ENCODE peak calls at places on chromosomes 5 and 9, in five cellular contexts. F, M, X, K and B are unnamed samples.
A peak's percentile ranks its signal among the peaks of the same experiment; 100 is the strongest.

GRCh38 chr5:139601429-139601828 is 40.3 kb downstream of the UBE2D2 start:
- DNase-seq in F (no peak), M (no peak), X (no peak), K (no peak), B (no peak)

GRCh38 chr5:117623042-117623815 is 1048.6 kb upstream of the SEMA6A start:
- DNase-seq in F (no peak), M (no peak), X (no peak), K (no peak), B (no peak)

GRCh38 chr9:3498691-3499090 is 27.1 kb downstream of the RFX3 start:
- DNase-seq in F (no peak), M (no peak), X (no peak), K (no peak), B (no peak)

GRCh38 chr9:76586555-76587314 is 127.8 kb downstream of the GCNT1 start:
- DNase-seq in F (no peak), M (no peak), X (no peak), K (no peak), B (no peak)

GRCh38 chr5:82353522-82353921 is 75.4 kb upstream of the RPS23 start:
- DNase-seq in F (no peak), M (no peak), X (no peak), K (no peak), B (no peak)

GRCh38 chr5:176836811-176837706 is 26.7 kb downstream of the UNC5A start:
- DNase-seq in F (no peak), M (no peak), X (no peak), K (no peak), B (no peak)

GRCh38 chr5:1368236-1368635 is 23.3 kb upstream of the CLPTM1L start:
- DNase-seq in F (no peak), M (no peak), X (no peak), K (no peak), B (no peak)

GRCh38 chr5:40834391-40834848 is 602 bp downstream of the RPL37 start:
- DNase-seq in F (no peak), M (peak; percentile 59), X (no peak), K (peak; percentile 54), B (peak; percentile 42)

GRCh38 chr9:94681508-94681907 is 42.2 kb upstream of the FBP1 start:
- DNase-seq in F (peak; percentile 73), M (peak; percentile 72), X (peak; percentile 17), K (peak; percentile 69), B (peak; percentile 86)

GRCh38 chr5:126961702-126962101 is 68.7 kb downstream of the MARCHF3 start:
- DNase-seq in F (no peak), M (no peak), X (no peak), K (peak; percentile 33), B (no peak)

GRCh38 chr5:125222597-125223240 is 476.3 kb upstream of the ZNF608 start:
- DNase-seq in F (no peak), M (no peak), X (no peak), K (no peak), B (no peak)

GRCh38 chr9:133754187-133754586 is 16.0 kb upstream of the SARDH start:
- DNase-seq in F (no peak), M (no peak), X (no peak), K (no peak), B (no peak)

GRCh38 chr9:96209407-96210031 is 92.5 kb downstream of the HSD17B3 start:
- DNase-seq in F (no peak), M (no peak), X (no peak), K (no peak), B (no peak)

GRCh38 chr9:88791105-88791805 is 200.0 kb upstream of the S1PR3 start:
- DNase-seq in F (no peak), M (no peak), X (no peak), K (peak; percentile 36), B (no peak)

GRCh38 chr5:108905818-108906217 is 158.1 kb downstream of the FER start:
- DNase-seq in F (no peak), M (no peak), X (no peak), K (no peak), B (no peak)

GRCh38 chr9:21607576-21607975 is 125.5 kb upstream of the IFNE start:
- DNase-seq in F (no peak), M (no peak), X (no peak), K (no peak), B (no peak)

GRCh38 chr5:172005708-172006377 is 595 bp downstream of the FBXW11 start:
- DNase-seq in F (peak; percentile 16), M (peak; percentile 43), X (no peak), K (peak; percentile 40), B (peak; percentile 25)

GRCh38 chr5:73135429-73136276 is 15.3 kb downstream of the TMEM171 start:
- DNase-seq in F (peak; percentile 18), M (peak; percentile 43), X (no peak), K (peak; percentile 48), B (peak; percentile 41)

GRCh38 chr5:144377207-144377606 is 206.5 kb downstream of the KCTD16 start:
- DNase-seq in F (no peak), M (no peak), X (no peak), K (no peak), B (no peak)

GRCh38 chr5:45793638-45794532 is 97.7 kb upstream of the HCN1 start:
- DNase-seq in F (no peak), M (no peak), X (peak; percentile 88), K (peak; percentile 12), B (no peak)

GRCh38 chr9:136045595-136046554 is 49.2 kb downstream of the NACC2 start:
- DNase-seq in F (no peak), M (no peak), X (no peak), K (peak; percentile 99), B (no peak)

GRCh38 chr5:13508559-13508958 is 435.9 kb downstream of the DNAH5 start:
- DNase-seq in F (no peak), M (no peak), X (no peak), K (no peak), B (no peak)

GRCh38 chr5:81779125-81779934 is 28.4 kb upstream of the SSBP2 start:
- DNase-seq in F (no peak), M (peak; percentile 46), X (peak; percentile 23), K (peak; percentile 68), B (no peak)

GRCh38 chr9:34119713-34120112 is 6.8 kb downstream of the DCAF12 start:
- DNase-seq in F (no peak), M (no peak), X (no peak), K (no peak), B (no peak)

GRCh38 chr5:118818604-118819003 is 169.7 kb downstream of the DTWD2 start:
- DNase-seq in F (no peak), M (no peak), X (no peak), K (no peak), B (no peak)

GRCh38 chr5:72402959-72403628 is 82.9 kb downstream of the PTCD2 start:
- DNase-seq in F (no peak), M (no peak), X (no peak), K (peak; percentile 44), B (no peak)

GRCh38 chr9:97560851-97561250 is 59.4 kb downstream of the TMOD1 start:
- DNase-seq in F (no peak), M (no peak), X (no peak), K (no peak), B (no peak)

GRCh38 chr5:26569241-26569928 is 469.0 kb downstream of the CDH9 start:
- DNase-seq in F (no peak), M (no peak), X (no peak), K (no peak), B (no peak)

GRCh38 chr9:130368631-130369103 is 76.1 kb upstream of the ASS1 start:
- DNase-seq in F (no peak), M (peak; percentile 36), X (no peak), K (peak; percentile 64), B (no peak)

GRCh38 chr9:94173632-94174031 is 85.5 kb upstream of the ZNF169 start:
- DNase-seq in F (no peak), M (no peak), X (no peak), K (no peak), B (no peak)

GRCh38 chr9:133369419-133369818 is 6.4 kb downstream of the SURF4 start:
- DNase-seq in F (no peak), M (no peak), X (no peak), K (no peak), B (no peak)

DNA sequence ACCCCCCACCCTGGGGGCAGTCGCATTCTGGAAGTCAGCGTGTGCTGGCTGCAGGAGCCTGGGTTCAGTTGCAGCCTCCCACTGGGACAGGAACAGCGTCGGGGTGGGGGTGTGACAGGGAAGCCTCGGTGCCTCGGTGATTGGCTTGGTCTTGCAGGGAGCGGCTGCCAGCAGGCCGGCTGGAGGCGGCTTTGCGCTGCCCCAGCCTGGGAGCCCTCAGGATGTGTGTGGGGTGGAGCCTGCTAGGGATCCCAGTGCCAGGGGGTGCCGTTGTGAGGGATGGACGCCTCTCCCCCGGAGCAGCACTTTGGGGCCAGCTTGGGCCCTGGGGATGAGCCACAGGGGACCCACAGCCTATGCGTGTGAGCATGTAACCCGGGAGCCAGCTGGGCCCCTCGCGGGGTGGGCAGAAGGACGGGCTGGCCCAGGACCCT is 101.3 kb downstream of the RGS3 start:
- DNase-seq in F (no peak), M (no peak), X (no peak), K (peak; percentile 80), B (no peak)
- H3K4me3 ChIP-seq in F (no peak overlapping the region), M (peak overlapping the region; percentile 37), X (no peak overlapping the region), K (peak overlapping the region; percentile 51), B (no peak overlapping the region)

DNA sequence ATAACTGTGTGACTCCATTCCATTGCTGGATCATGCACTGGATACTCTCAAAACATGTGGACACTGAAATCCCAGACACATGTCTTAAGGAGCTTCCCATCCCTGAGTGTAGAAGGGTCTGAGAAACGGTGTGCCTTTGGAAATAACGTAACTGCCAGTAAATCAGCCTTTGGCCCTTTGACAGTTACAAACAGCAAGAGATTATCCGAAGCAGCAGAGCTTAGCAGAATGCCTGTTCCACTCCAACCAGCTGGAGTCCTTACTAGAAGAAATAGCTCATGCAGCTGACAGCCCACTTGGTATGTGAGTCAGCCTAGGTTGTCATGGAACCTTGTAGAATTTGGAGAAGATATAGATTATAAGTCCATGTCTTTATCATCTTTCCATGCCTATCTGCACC is 7.0 kb downstream of the TMEM252 start:
- DNase-seq in F (no peak), M (no peak), X (no peak), K (no peak), B (no peak)
- TF ChIP-seq MYC in F (no peak), M (no peak), X (no peak), K (no peak), B (no peak)

DNA sequence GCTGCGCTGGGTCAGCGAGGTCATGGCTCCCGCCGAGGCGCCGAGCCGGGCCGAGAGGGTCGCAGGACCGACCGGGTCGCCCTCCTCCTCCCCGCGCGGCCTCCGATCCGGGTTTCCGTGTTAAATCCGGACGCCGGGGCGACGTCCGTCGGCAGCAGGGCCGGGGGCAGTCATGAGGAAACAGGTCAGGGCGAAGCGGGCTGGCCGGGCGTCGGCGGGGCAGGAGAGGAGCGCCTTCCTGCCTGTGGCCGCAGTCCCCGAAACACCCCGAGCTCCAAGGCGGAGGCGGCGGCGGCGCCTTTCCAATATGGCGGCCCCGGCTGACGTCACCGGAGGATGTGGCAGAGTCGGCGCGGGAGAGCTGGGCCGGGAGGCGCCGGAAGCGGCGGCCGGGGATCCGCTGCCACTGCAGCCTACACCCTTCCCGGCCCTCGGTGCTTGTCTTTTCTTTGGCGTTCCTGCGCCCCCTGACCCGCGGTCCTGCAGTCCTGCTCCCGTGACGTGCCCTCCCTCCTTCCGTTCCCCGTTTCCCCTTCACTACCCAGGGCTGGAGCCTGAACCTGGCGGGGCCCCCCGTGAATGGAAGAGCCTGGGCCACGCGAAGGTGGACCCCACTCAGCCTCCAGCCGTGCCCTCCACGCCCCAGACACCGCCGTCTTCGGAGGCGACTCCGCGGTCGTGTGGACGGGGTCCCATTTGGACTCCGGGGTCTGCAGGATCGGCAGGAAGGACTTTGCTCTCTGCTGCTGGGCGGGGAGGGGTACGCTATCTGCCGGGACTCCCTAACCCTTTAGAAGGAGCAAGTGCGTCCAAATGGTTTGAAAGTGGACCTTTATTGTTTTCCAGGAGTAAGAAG is at the start of gene GOLPH3:
- DNase-seq in F (peak; percentile 81), M (peak; percentile 96), X (no peak), K (peak; percentile 96), B (peak; percentile 87)
- H3K4me3 ChIP-seq in F (peak within 1 kb of the TSS; percentile 85), M (peak within 1 kb of the TSS; percentile 81), X (peak within 1 kb of the TSS; percentile 95), K (peak within 1 kb of the TSS; percentile 96), B (peak within 1 kb of the TSS; percentile 77)

GRCh38 chr9:134936021-134936761 is 18.5 kb upstream of the FCN1 start:
- DNase-seq in F (no peak), M (peak; percentile 4), X (no peak), K (no peak), B (no peak)
- TF ChIP-seq MYC in F (no peak), M (no peak), X (no peak), K (no peak), B (no peak)